ENCODE peak calls at places on chromosomes 4 and X, in ten cellular contexts. One of them, this sample, is unnamed.

GRCh38 chr4:168630445-168631187 is 133.8 kb downstream of the PALLD start:
- DNase-seq in ovary: no peak
- DNase-seq in tibial nerve: no peak
- DNase-seq in psoas muscle: no peak
- DNase-seq in kidney epithelial cell: peak
- DNase-seq in activated B cell treated with CpG ODN at 0.5 μM for 24 hours: no peak
- DNase-seq in GM20000: peak
- DNase-seq in astrocyte of the spinal cord: peak
- DNase-seq in neural progenitor cell: no peak
- DNase-seq in nephron progenitor cell: no peak
- DNase-seq in this sample: no peak

GRCh38 chrX:94288325-94288724 is 614.3 kb downstream of the FAM133A start:
- DNase-seq in tibial nerve: no peak
- DNase-seq in nephron progenitor cell: no peak
- DNase-seq in astrocyte of the spinal cord: no peak
- DNase-seq in activated B cell treated with CpG ODN at 0.5 μM for 24 hours: no peak
- DNase-seq in neural progenitor cell: peak
- DNase-seq in psoas muscle: no peak
- DNase-seq in kidney epithelial cell: no peak
- DNase-seq in ovary: no peak
- DNase-seq in GM20000: no peak
- DNase-seq in this sample: no peak

GRCh38 chr4:158750379-158750778 is 18.4 kb upstream of the FNIP2 start:
- DNase-seq in psoas muscle: no peak
- DNase-seq in activated B cell treated with CpG ODN at 0.5 μM for 24 hours: no peak
- DNase-seq in neural progenitor cell: no peak
- DNase-seq in ovary: no peak
- DNase-seq in tibial nerve: no peak
- DNase-seq in kidney epithelial cell: no peak
- DNase-seq in astrocyte of the spinal cord: peak
- DNase-seq in nephron progenitor cell: no peak
- DNase-seq in GM20000: no peak
- DNase-seq in this sample: no peak

GRCh38 chr4:136369073-136369472 is 1163.2 kb downstream of the PCDH18 start:
- DNase-seq in astrocyte of the spinal cord: peak
- DNase-seq in activated B cell treated with CpG ODN at 0.5 μM for 24 hours: no peak
- DNase-seq in kidney epithelial cell: no peak
- DNase-seq in nephron progenitor cell: no peak
- DNase-seq in psoas muscle: no peak
- DNase-seq in ovary: no peak
- DNase-seq in tibial nerve: no peak
- DNase-seq in neural progenitor cell: no peak
- DNase-seq in GM20000: no peak
- DNase-seq in this sample: no peak

GRCh38 chrX:42615161-42615563 is 162.8 kb downstream of the PPP1R2C start:
- DNase-seq in kidney epithelial cell: no peak
- DNase-seq in activated B cell treated with CpG ODN at 0.5 μM for 24 hours: no peak
- DNase-seq in ovary: no peak
- DNase-seq in tibial nerve: no peak
- DNase-seq in psoas muscle: no peak
- DNase-seq in astrocyte of the spinal cord: no peak
- DNase-seq in nephron progenitor cell: peak
- DNase-seq in neural progenitor cell: peak
- DNase-seq in GM20000: no peak
- DNase-seq in this sample: no peak

GRCh38 chrX:30488092-30488491 is 89.5 kb downstream of the TASL start:
- DNase-seq in neural progenitor cell: peak
- DNase-seq in astrocyte of the spinal cord: no peak
- DNase-seq in GM20000: peak
- DNase-seq in psoas muscle: no peak
- DNase-seq in tibial nerve: no peak
- DNase-seq in kidney epithelial cell: no peak
- DNase-seq in ovary: no peak
- DNase-seq in activated B cell treated with CpG ODN at 0.5 μM for 24 hours: no peak
- DNase-seq in nephron progenitor cell: no peak
- DNase-seq in this sample: no peak

GRCh38 chr4:77600521-77601451 is 4.8 kb upstream of the CXCL13 start:
- DNase-seq in activated B cell treated with CpG ODN at 0.5 μM for 24 hours: no peak
- DNase-seq in tibial nerve: peak
- DNase-seq in psoas muscle: no peak
- DNase-seq in neural progenitor cell: peak
- DNase-seq in ovary: no peak
- DNase-seq in astrocyte of the spinal cord: peak
- DNase-seq in kidney epithelial cell: no peak
- DNase-seq in nephron progenitor cell: peak
- DNase-seq in GM20000: peak
- DNase-seq in this sample: no peak

GRCh38 chr4:23828779-23829178 is 61.1 kb downstream of the PPARGC1A start:
- DNase-seq in activated B cell treated with CpG ODN at 0.5 μM for 24 hours: no peak
- DNase-seq in nephron progenitor cell: no peak
- DNase-seq in tibial nerve: no peak
- DNase-seq in neural progenitor cell: no peak
- DNase-seq in astrocyte of the spinal cord: no peak
- DNase-seq in kidney epithelial cell: no peak
- DNase-seq in ovary: no peak
- DNase-seq in psoas muscle: no peak
- DNase-seq in GM20000: no peak
- DNase-seq in this sample: no peak

GRCh38 chrX:53076671-53077070 is 5.5 kb upstream of the TSPYL2 start:
- DNase-seq in nephron progenitor cell: no peak
- DNase-seq in psoas muscle: no peak
- DNase-seq in neural progenitor cell: no peak
- DNase-seq in astrocyte of the spinal cord: no peak
- DNase-seq in kidney epithelial cell: no peak
- DNase-seq in GM20000: no peak
- DNase-seq in ovary: no peak
- DNase-seq in activated B cell treated with CpG ODN at 0.5 μM for 24 hours: no peak
- DNase-seq in tibial nerve: no peak
- DNase-seq in this sample: no peak

GRCh38 chr4:183250831-183251230 is 69.2 kb downstream of the CLDN22 start:
- DNase-seq in nephron progenitor cell: no peak
- DNase-seq in astrocyte of the spinal cord: no peak
- DNase-seq in activated B cell treated with CpG ODN at 0.5 μM for 24 hours: no peak
- DNase-seq in neural progenitor cell: no peak
- DNase-seq in GM20000: no peak
- DNase-seq in kidney epithelial cell: no peak
- DNase-seq in psoas muscle: no peak
- DNase-seq in tibial nerve: no peak
- DNase-seq in ovary: no peak
- DNase-seq in this sample: no peak

GRCh38 chr4:150127757-150128156 is 49.5 kb downstream of the DCLK2 start:
- DNase-seq in psoas muscle: no peak
- DNase-seq in ovary: no peak
- DNase-seq in astrocyte of the spinal cord: peak
- DNase-seq in tibial nerve: no peak
- DNase-seq in neural progenitor cell: no peak
- DNase-seq in kidney epithelial cell: no peak
- DNase-seq in GM20000: no peak
- DNase-seq in activated B cell treated with CpG ODN at 0.5 μM for 24 hours: no peak
- DNase-seq in nephron progenitor cell: no peak
- DNase-seq in this sample: no peak

GRCh38 chr4:48141048-48141447 is 7.0 kb upstream of the TXK start:
- DNase-seq in activated B cell treated with CpG ODN at 0.5 μM for 24 hours: no peak
- DNase-seq in kidney epithelial cell: no peak
- DNase-seq in tibial nerve: no peak
- DNase-seq in ovary: no peak
- DNase-seq in nephron progenitor cell: no peak
- DNase-seq in GM20000: peak
- DNase-seq in psoas muscle: no peak
- DNase-seq in neural progenitor cell: peak
- DNase-seq in astrocyte of the spinal cord: peak
- DNase-seq in this sample: no peak

GRCh38 chr4:5050520-5050955 is 742 bp upstream of the STK32B start:
- DNase-seq in neural progenitor cell: peak
- DNase-seq in astrocyte of the spinal cord: peak
- DNase-seq in ovary: peak
- DNase-seq in kidney epithelial cell: no peak
- DNase-seq in GM20000: peak
- DNase-seq in psoas muscle: peak
- DNase-seq in nephron progenitor cell: peak
- DNase-seq in tibial nerve: peak
- DNase-seq in activated B cell treated with CpG ODN at 0.5 μM for 24 hours: no peak
- DNase-seq in this sample: peak

DNA sequence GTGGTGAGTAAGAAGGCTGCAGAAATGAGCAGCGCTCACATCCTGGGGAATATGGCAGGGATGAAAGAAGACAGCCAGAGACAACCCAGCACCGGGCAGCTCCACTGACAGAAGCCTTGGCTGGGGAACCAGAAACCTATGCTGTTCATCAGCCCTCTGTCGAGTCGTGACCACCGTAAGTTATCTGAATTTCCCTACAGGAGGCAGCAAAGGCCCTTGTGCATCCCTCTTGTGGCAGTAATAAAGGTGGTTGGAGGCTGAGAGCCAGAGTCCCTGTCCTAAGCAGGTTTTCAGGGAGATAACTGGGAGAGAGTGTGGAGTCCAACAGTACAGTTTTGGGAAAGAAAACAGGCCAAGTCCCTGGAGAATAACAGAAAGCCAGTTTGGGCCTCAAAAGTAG is 194.0 kb upstream of the BOD1L1 start:
- DNase-seq in GM20000: no peak
- DNase-seq in astrocyte of the spinal cord: no peak
- DNase-seq in psoas muscle: no peak
- DNase-seq in tibial nerve: no peak
- DNase-seq in nephron progenitor cell: no peak
- DNase-seq in activated B cell treated with CpG ODN at 0.5 μM for 24 hours: no peak
- DNase-seq in ovary: no peak
- DNase-seq in kidney epithelial cell: no peak
- DNase-seq in neural progenitor cell: peak
- DNase-seq in this sample: no peak
- TF ChIP-seq CTCF in GM20000: no peak
- TF ChIP-seq CTCF in astrocyte of the spinal cord: no peak
- TF ChIP-seq CTCF in psoas muscle: no peak
- TF ChIP-seq CTCF in tibial nerve: no peak
- TF ChIP-seq CTCF in nephron progenitor cell: no peak
- TF ChIP-seq CTCF in activated B cell treated with CpG ODN at 0.5 μM for 24 hours: no peak
- TF ChIP-seq CTCF in ovary: no peak
- TF ChIP-seq CTCF in kidney epithelial cell: no peak
- TF ChIP-seq CTCF in neural progenitor cell: peak
- TF ChIP-seq CTCF in this sample: no peak

GRCh38 chr4:65868096-65868824 is 198.0 kb upstream of the EPHA5 start:
- DNase-seq in kidney epithelial cell: no peak
- DNase-seq in ovary: no peak
- DNase-seq in activated B cell treated with CpG ODN at 0.5 μM for 24 hours: no peak
- DNase-seq in tibial nerve: no peak
- DNase-seq in nephron progenitor cell: no peak
- DNase-seq in astrocyte of the spinal cord: no peak
- DNase-seq in psoas muscle: no peak
- DNase-seq in GM20000: no peak
- DNase-seq in neural progenitor cell: no peak
- DNase-seq in this sample: no peak

GRCh38 chr4:65861993-65862392 is 191.7 kb upstream of the EPHA5 start:
- DNase-seq in nephron progenitor cell: no peak
- DNase-seq in astrocyte of the spinal cord: no peak
- DNase-seq in psoas muscle: no peak
- DNase-seq in neural progenitor cell: peak
- DNase-seq in activated B cell treated with CpG ODN at 0.5 μM for 24 hours: no peak
- DNase-seq in kidney epithelial cell: no peak
- DNase-seq in ovary: no peak
- DNase-seq in tibial nerve: no peak
- DNase-seq in GM20000: no peak
- DNase-seq in this sample: no peak

GRCh38 chr4:65865489-65865888 is 195.2 kb upstream of the EPHA5 start:
- DNase-seq in nephron progenitor cell: no peak
- DNase-seq in activated B cell treated with CpG ODN at 0.5 μM for 24 hours: no peak
- DNase-seq in kidney epithelial cell: no peak
- DNase-seq in astrocyte of the spinal cord: peak
- DNase-seq in psoas muscle: no peak
- DNase-seq in ovary: no peak
- DNase-seq in tibial nerve: no peak
- DNase-seq in GM20000: no peak
- DNase-seq in neural progenitor cell: peak
- DNase-seq in this sample: no peak
- TF ChIP-seq CTCF in nephron progenitor cell: peak
- TF ChIP-seq CTCF in activated B cell treated with CpG ODN at 0.5 μM for 24 hours: no peak
- TF ChIP-seq CTCF in kidney epithelial cell: peak
- TF ChIP-seq CTCF in astrocyte of the spinal cord: peak
- TF ChIP-seq CTCF in psoas muscle: no peak
- TF ChIP-seq CTCF in ovary: no peak
- TF ChIP-seq CTCF in tibial nerve: no peak
- TF ChIP-seq CTCF in GM20000: no peak
- TF ChIP-seq CTCF in neural progenitor cell: peak
- TF ChIP-seq CTCF in this sample: peak

DNA sequence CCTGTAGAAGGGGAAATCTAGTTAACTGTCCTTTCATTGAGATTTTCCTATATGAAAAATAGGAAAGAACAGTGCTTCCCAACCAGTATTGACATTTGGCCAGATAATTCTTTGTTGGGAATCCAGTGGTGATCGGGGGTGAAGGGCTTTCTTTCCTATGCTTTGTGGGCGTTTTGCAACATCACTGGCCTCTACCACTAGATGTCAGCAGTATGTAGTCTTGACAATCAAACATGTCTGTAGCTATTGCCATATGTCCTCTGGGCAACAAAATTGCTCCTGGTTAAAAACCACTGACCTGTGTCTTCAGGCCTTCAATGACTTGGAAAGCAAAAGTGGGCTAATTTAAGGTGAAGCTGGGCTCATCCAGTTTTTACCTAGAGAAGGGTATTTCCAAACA is 658.5 kb downstream of the DACH2 start:
- DNase-seq in nephron progenitor cell: peak
- DNase-seq in GM20000: peak
- DNase-seq in psoas muscle: no peak
- DNase-seq in ovary: no peak
- DNase-seq in tibial nerve: no peak
- DNase-seq in kidney epithelial cell: no peak
- DNase-seq in astrocyte of the spinal cord: no peak
- DNase-seq in activated B cell treated with CpG ODN at 0.5 μM for 24 hours: no peak
- DNase-seq in neural progenitor cell: peak
- DNase-seq in this sample: no peak
- TF ChIP-seq CTCF in nephron progenitor cell: peak
- TF ChIP-seq CTCF in GM20000: no peak
- TF ChIP-seq CTCF in psoas muscle: peak
- TF ChIP-seq CTCF in ovary: no peak
- TF ChIP-seq CTCF in tibial nerve: no peak
- TF ChIP-seq CTCF in kidney epithelial cell: peak
- TF ChIP-seq CTCF in astrocyte of the spinal cord: peak
- TF ChIP-seq CTCF in activated B cell treated with CpG ODN at 0.5 μM for 24 hours: no peak
- TF ChIP-seq CTCF in neural progenitor cell: peak
- TF ChIP-seq CTCF in this sample: peak

DNA sequence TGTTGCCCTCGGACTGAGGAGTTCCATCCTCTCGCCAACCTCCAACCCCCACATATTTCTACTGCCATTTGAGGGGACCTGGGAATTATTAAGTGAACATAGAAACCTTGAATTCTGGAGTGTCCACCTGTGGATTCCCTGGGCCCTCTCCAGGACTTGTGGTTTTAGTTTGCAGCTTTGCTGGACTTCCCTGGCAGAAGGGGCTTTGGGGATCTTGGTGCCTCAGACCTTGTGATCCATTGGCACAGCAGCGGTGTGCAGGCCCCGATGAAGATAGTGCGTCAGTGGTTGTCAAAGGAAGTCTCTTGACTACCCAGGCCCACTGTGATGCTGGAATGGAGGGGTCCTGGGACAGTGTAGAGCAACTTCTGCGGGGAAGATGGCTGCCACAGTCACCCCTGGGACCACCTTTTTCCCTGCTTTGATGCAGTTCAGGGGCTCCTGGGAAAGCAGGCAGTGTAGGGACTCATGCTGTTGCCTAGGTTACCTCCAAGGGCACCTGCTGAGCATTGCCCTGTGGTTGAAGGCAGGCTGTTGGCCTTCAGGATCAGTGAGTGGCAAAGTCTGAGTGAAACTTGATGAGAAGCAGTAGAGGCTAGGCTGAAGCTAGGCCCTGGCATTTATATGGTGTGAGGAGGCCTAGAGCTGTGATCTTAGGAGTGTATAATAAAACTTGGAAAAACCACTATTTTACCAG is 2.1 kb downstream of the SLC16A2 start:
- DNase-seq in neural progenitor cell: no peak
- DNase-seq in nephron progenitor cell: peak
- DNase-seq in tibial nerve: no peak
- DNase-seq in kidney epithelial cell: no peak
- DNase-seq in astrocyte of the spinal cord: no peak
- DNase-seq in psoas muscle: no peak
- DNase-seq in ovary: no peak
- DNase-seq in GM20000: no peak
- DNase-seq in activated B cell treated with CpG ODN at 0.5 μM for 24 hours: no peak
- DNase-seq in this sample: no peak
- TF ChIP-seq CTCF in neural progenitor cell: no peak
- TF ChIP-seq CTCF in nephron progenitor cell: no peak
- TF ChIP-seq CTCF in tibial nerve: no peak
- TF ChIP-seq CTCF in kidney epithelial cell: no peak
- TF ChIP-seq CTCF in astrocyte of the spinal cord: no peak
- TF ChIP-seq CTCF in psoas muscle: no peak
- TF ChIP-seq CTCF in ovary: no peak
- TF ChIP-seq CTCF in GM20000: no peak
- TF ChIP-seq CTCF in activated B cell treated with CpG ODN at 0.5 μM for 24 hours: no peak
- TF ChIP-seq CTCF in this sample: no peak